ENCODE peak calls at places on chromosomes 12 and 14, in ten cellular contexts. R, H, E, Z, Q, I, J, L, G and M are unnamed samples.

GRCh38 chr12:26680724-26681455 is 152.1 kb downstream of the ITPR2 start:
- DNase-seq in R (no peak), H (no peak), E (no peak), Z (peak; percentile 10), Q (no peak), I (no peak), J (no peak), L (no peak), G (no peak), M (no peak)

GRCh38 chr12:22709292-22709691 is 84.3 kb downstream of the ETNK1 start:
- DNase-seq in R (peak; percentile 55), H (no peak), E (no peak), Z (peak; percentile 39), Q (peak; percentile 23), I (no peak), J (no peak), L (peak; percentile 42), G (no peak), M (peak; percentile 53)

GRCh38 chr12:54937376-54937775 is 47.2 kb downstream of the TESPA1 start:
- DNase-seq in R (no peak), H (no peak), E (no peak), Z (no peak), Q (no peak), I (no peak), J (no peak), L (no peak), G (no peak), M (no peak)

GRCh38 chr12:79927772-79928474 is 7.0 kb downstream of the PPP1R12A start:
- DNase-seq in R (peak; percentile 24), H (no peak), E (peak; percentile 31), Z (no peak), Q (no peak), I (peak; percentile 47), J (peak; percentile 48), L (no peak), G (no peak), M (no peak)

GRCh38 chr12:6428326-6428725 is 16.4 kb upstream of the CD27 start:
- DNase-seq in R (no peak), H (no peak), E (no peak), Z (no peak), Q (no peak), I (no peak), J (no peak), L (no peak), G (no peak), M (no peak)

GRCh38 chr14:36997843-36998242 is 174.6 kb downstream of the SLC25A21 start:
- DNase-seq in R (no peak), H (no peak), E (no peak), Z (no peak), Q (no peak), I (no peak), J (no peak), L (no peak), G (no peak), M (no peak)

GRCh38 chr12:106049105-106049504 is 89.6 kb downstream of the NUAK1 start:
- DNase-seq in R (no peak), H (no peak), E (no peak), Z (no peak), Q (no peak), I (no peak), J (no peak), L (no peak), G (no peak), M (no peak)

GRCh38 chr14:51185754-51186153 is 54.3 kb upstream of the TMX1 start:
- DNase-seq in R (peak; percentile 16), H (no peak), E (no peak), Z (no peak), Q (no peak), I (no peak), J (no peak), L (no peak), G (no peak), M (no peak)

GRCh38 chr12:27841392-27841882 is 61.4 kb upstream of the MANSC4 start:
- DNase-seq in R (no peak), H (no peak), E (no peak), Z (no peak), Q (no peak), I (no peak), J (no peak), L (peak; percentile 16), G (no peak), M (no peak)

GRCh38 chr14:96058606-96059200 is 19.5 kb downstream of the C14orf132 start:
- DNase-seq in R (no peak), H (peak; percentile 2), E (no peak), Z (no peak), Q (no peak), I (no peak), J (no peak), L (no peak), G (no peak), M (no peak)

GRCh38 chr12:110112335-110112660 is 11.9 kb upstream of the IFT81 start:
- DNase-seq in R (no peak), H (no peak), E (no peak), Z (no peak), Q (no peak), I (no peak), J (no peak), L (no peak), G (no peak), M (no peak)